ENCODE peak calls at places on chromosomes 5 and 9, in nine cellular contexts. M is Calu3; D is SW480; T is GM04503; V is substantia nigra; C is stimulated activated CD8-positive, alpha-beta memory T cell treated with anti-CD3 and anti-CD28 coated beads, Interleukin-7, amount 100 ng/mL, for 24 hours; Z is mesenchymal stem cell; J is T follicular helper cell; G is NCI-H524. B is an unnamed sample.

GRCh38 chr5:91245074-91245452 is 138.1 kb downstream of the ARRDC3 start:
- DNase-seq in C (no peak), T (no peak), V (no peak), J (no peak), G (no peak), D (no peak), Z (no peak), M (no peak), B (no peak)

GRCh38 chr9:130321539-130321938 is 56.0 kb downstream of the HMCN2 start:
- DNase-seq in G (no peak), D (no peak), Z (no peak), M (no peak), C (no peak), J (no peak), T (no peak), V (no peak), B (no peak)

GRCh38 chr9:97563458-97564135 is 62.1 kb downstream of the TMOD1 start:
- DNase-seq in G (no peak), C (no peak), D (no peak), Z (no peak), M (no peak), T (no peak), J (no peak), V (no peak), B (no peak)

GRCh38 chr9:92576175-92576574 is 40.4 kb upstream of the ECM2 start:
- DNase-seq in Z (no peak), V (no peak), C (no peak), G (no peak), T (no peak), D (peak), M (no peak), J (no peak), B (peak)

GRCh38 chr9:136403915-136404800 is 4.2 kb upstream of the SNAPC4 start:
- DNase-seq in G (no peak), V (no peak), C (no peak), D (no peak), J (no peak), M (no peak), T (no peak), Z (no peak), B (no peak)

GRCh38 chr9:12290166-12290869 is 402.9 kb upstream of the TYRP1 start:
- DNase-seq in D (no peak), G (peak), V (peak), Z (no peak), M (no peak), J (no peak), C (no peak), T (no peak), B (no peak)

GRCh38 chr5:149268928-149269557 is 2.6 kb upstream of the AFAP1L1 start:
- DNase-seq in Z (peak), C (no peak), T (no peak), J (no peak), D (peak), V (no peak), M (peak), G (no peak), B (peak)

GRCh38 chr5:96476654-96477053 is 43.6 kb upstream of the PCSK1 start:
- DNase-seq in V (no peak), C (no peak), D (no peak), G (no peak), Z (peak), M (no peak), J (no peak), T (no peak), B (peak)

GRCh38 chr5:170542691-170543275 is 39.0 kb downstream of the KCNIP1 start:
- DNase-seq in Z (no peak), M (no peak), J (no peak), G (no peak), D (no peak), V (no peak), C (no peak), T (no peak), B (no peak)

GRCh38 chr5:102554728-102555127 is 55.9 kb upstream of the SLCO6A1 start:
- DNase-seq in G (peak), C (no peak), T (no peak), Z (no peak), V (no peak), J (no peak), M (peak), D (peak), B (no peak)

GRCh38 chr5:141382469-141383294 is at the start of gene PCDHGA7:
- DNase-seq in G (no peak), V (no peak), T (no peak), Z (no peak), M (no peak), J (no peak), C (no peak), D (no peak), B (peak)

GRCh38 chr5:23268136-23268535 is 239.3 kb upstream of the PRDM9 start:
- DNase-seq in C (no peak), G (no peak), M (no peak), T (no peak), D (no peak), V (no peak), Z (no peak), J (no peak), B (no peak)

B was measured in fibroblast of villous mesenchyme.